ENCODE peak calls at places on chromosome 18, in ten cellular contexts. V is gastrocnemius medialis; L is activated T-cell treated with anti-CD3 and anti-CD28 coated beads, Interleukin-2, amount 50 U/mL, for 24 hours; W is choroid plexus epithelial cell; O is EH; U is central memory CD4-positive, alpha-beta T cell; R is T1000; X is B cell; P is tibial artery; T is SK-N-SH. K is an unnamed sample.

GRCh38 chr18:58887613-58887963 is 22.9 kb downstream of the ZNF532 start:
- DNase-seq in V (peak; percentile 52), L (no peak), W (peak; percentile 74), X (peak; percentile 71), U (no peak), T (no peak), O (no peak), P (peak; percentile 82), R (no peak), K (peak; percentile 68)

GRCh38 chr18:21391074-21391673 is 149.1 kb downstream of the GREB1L start:
- DNase-seq in R (peak; percentile 29), U (no peak), X (no peak), P (no peak), O (peak; percentile 78), L (no peak), T (no peak), V (no peak), W (peak; percentile 21), K (peak; percentile 96)

GRCh38 chr18:44130365-44130942 is 550.2 kb upstream of the SETBP1 start:
- DNase-seq in U (no peak), X (peak; percentile 47), T (peak; percentile 59), W (peak; percentile 67), O (peak; percentile 32), V (no peak), P (no peak), L (no peak), R (no peak), K (peak; percentile 50)

GRCh38 chr18:22504665-22505064 is 87.0 kb upstream of the CTAGE1 start:
- DNase-seq in L (no peak), X (no peak), T (no peak), V (no peak), O (peak; percentile 73), R (peak; percentile 35), U (no peak), W (no peak), P (no peak), K (peak; percentile 61)

GRCh38 chr18:27411911-27412310 is 226.8 kb upstream of the CHST9 start:
- DNase-seq in L (no peak), U (no peak), W (peak; percentile 21), O (no peak), T (no peak), V (no peak), X (no peak), R (no peak), P (no peak), K (peak; percentile 55)

GRCh38 chr18:31101148-31102019 is 837 bp downstream of the DSC2 start:
- DNase-seq in P (peak; percentile 74), W (no peak), T (peak; percentile 33), V (peak; percentile 25), O (no peak), R (peak; percentile 7), X (no peak), L (no peak), U (no peak), K (no peak)

GRCh38 chr18:58593930-58594329 is 35.0 kb downstream of the ALPK2 start:
- DNase-seq in X (no peak), U (no peak), R (no peak), L (no peak), T (no peak), V (no peak), O (no peak), W (no peak), P (no peak), K (peak; percentile 86)

GRCh38 chr18:67135981-67136380 is 380.5 kb downstream of the DSEL start:
- DNase-seq in V (no peak), U (no peak), P (no peak), W (no peak), R (no peak), L (no peak), X (no peak), O (no peak), T (no peak), K (peak; percentile 5)

GRCh38 chr18:74496508-74497307 is 545 bp downstream of the CNDP2 start:
- DNase-seq in U (no peak), O (peak; percentile 68), T (peak; percentile 79), V (peak; percentile 46), P (no peak), L (no peak), R (peak; percentile 57), X (peak; percentile 45), W (peak; percentile 50), K (peak; percentile 53)

GRCh38 chr18:2912357-2913299 is 65.8 kb downstream of the EMILIN2 start:
- DNase-seq in U (no peak), L (no peak), P (no peak), X (peak; percentile 30), R (no peak), W (no peak), T (no peak), V (no peak), O (no peak), K (no peak)

GRCh38 chr18:25826377-25826776 is 264.0 kb downstream of the SS18 start:
- DNase-seq in P (no peak), W (no peak), T (no peak), R (no peak), U (no peak), V (no peak), O (peak; percentile 9), L (no peak), X (no peak), K (no peak)

GRCh38 chr18:944440-944839 is 39.8 kb downstream of the ADCYAP1 start:
- DNase-seq in X (no peak), U (no peak), W (peak; percentile 61), V (no peak), L (no peak), O (peak; percentile 63), P (no peak), T (no peak), R (no peak), K (peak; percentile 98)

GRCh38 chr18:8140841-8141501 is 468.3 kb upstream of the RAB12 start:
- DNase-seq in T (no peak), V (peak; percentile 85), O (peak; percentile 77), W (peak; percentile 83), U (no peak), P (no peak), L (no peak), R (no peak), X (no peak), K (no peak)

GRCh38 chr18:13584826-13585225 is 141.5 kb downstream of the FAM210A start:
- DNase-seq in X (no peak), T (peak; percentile 73), P (no peak), V (no peak), L (no peak), U (no peak), W (no peak), O (no peak), R (no peak), K (no peak)

GRCh38 chr18:36527740-36528455 is 230.4 kb downstream of the FHOD3 start:
- DNase-seq in O (peak; percentile 16), W (no peak), V (no peak), X (no peak), T (no peak), R (no peak), U (no peak), P (no peak), L (no peak), K (peak; percentile 23)

GRCh38 chr18:42706618-42707017 is 408.9 kb downstream of the RIT2 start:
- DNase-seq in L (no peak), V (no peak), T (no peak), U (no peak), P (no peak), O (no peak), W (peak; percentile 2), R (no peak), X (no peak), K (peak; percentile 63)

GRCh38 chr18:8799593-8799992 is 94.2 kb downstream of the MTCL1 start:
- DNase-seq in L (no peak), O (peak; percentile 63), X (no peak), R (no peak), P (no peak), T (no peak), U (no peak), V (no peak), W (no peak), K (no peak)

GRCh38 chr18:78871631-78872030 is 108.0 kb upstream of the SALL3 start:
- DNase-seq in X (no peak), V (no peak), L (no peak), U (no peak), P (peak; percentile 31), T (no peak), R (no peak), W (no peak), O (no peak), K (no peak)

GRCh38 chr18:595571-595970 is 1.2 kb upstream of the CLUL1 start:
- DNase-seq in T (no peak), U (no peak), P (no peak), W (no peak), O (no peak), L (no peak), R (no peak), V (no peak), X (no peak), K (no peak)

GRCh38 chr18:62862451-62862850 is 147.1 kb downstream of the PHLPP1 start:
- DNase-seq in V (no peak), O (peak; percentile 55), P (no peak), L (no peak), R (no peak), X (no peak), W (peak; percentile 33), T (no peak), U (no peak), K (no peak)

GRCh38 chr18:58805482-58806187 is 59.0 kb upstream of the ZNF532 start:
- DNase-seq in P (no peak), O (peak; percentile 20), U (no peak), V (no peak), X (no peak), R (no peak), W (no peak), T (peak; percentile 64), L (no peak), K (no peak)

GRCh38 chr18:69622961-69623360 is 222.3 kb downstream of the DOK6 start:
- DNase-seq in O (no peak), L (no peak), U (no peak), R (no peak), T (no peak), W (no peak), X (no peak), P (no peak), V (no peak), K (no peak)

GRCh38 chr18:24051256-24051947 is 36.8 kb downstream of the TTC39C start:
- DNase-seq in V (no peak), U (no peak), P (no peak), R (no peak), O (peak; percentile 70), T (no peak), X (no peak), L (no peak), W (peak; percentile 49), K (peak; percentile 51)

GRCh38 chr18:79531926-79532689 is 136.4 kb downstream of the NFATC1 start:
- DNase-seq in O (peak; percentile 10), L (peak; percentile 22), P (peak; percentile 55), U (no peak), T (no peak), W (peak; percentile 11), R (no peak), V (no peak), X (no peak), K (no peak)

GRCh38 chr18:64330161-64330560 is 181.3 kb upstream of the LINC00305 start:
- DNase-seq in T (no peak), W (peak; percentile 76), R (no peak), P (no peak), L (no peak), U (no peak), V (no peak), O (no peak), X (no peak), K (no peak)

K was measured in renal cortical epithelial cell.